ENCODE peak calls at places on chromosomes 11 and 22, in five cellular contexts. P is NCI-H1417 treated with DMSO at 0.1 percent for 48 hours, F is T-helper 1 cell, Y is fibroblast of the conjunctiva, S is SK-N-SH. Q is an unnamed sample.

GRCh38 chr11:65003282-65003681 is 6.5 kb upstream of the BATF2 start:
- DNase-seq in F (no peak), P (no peak), S (no peak), Y (no peak), Q (no peak)

GRCh38 chr11:105838668-105839403 is 183.2 kb downstream of the MSANTD4 start:
- DNase-seq in P (no peak), F (no peak), S (no peak), Y (no peak), Q (no peak)

GRCh38 chr22:30865656-30866055 is 102.9 kb downstream of the MORC2 start:
- DNase-seq in S (peak), P (no peak), F (no peak), Y (no peak), Q (no peak)

GRCh38 chr11:128714881-128715280 is 21.0 kb downstream of the FLI1 start:
- DNase-seq in P (no peak), S (no peak), F (no peak), Y (peak), Q (no peak)

GRCh38 chr22:30430933-30431332 is 5.4 kb downstream of the MTFP1 start:
- DNase-seq in Y (no peak), F (no peak), S (no peak), P (no peak), Q (no peak)

GRCh38 chr11:76231339-76231738 is 25.0 kb upstream of the WNT11 start:
- DNase-seq in S (no peak), Y (no peak), F (no peak), P (no peak), Q (no peak)

GRCh38 chr11:89416961-89417360 is 74.2 kb downstream of the NOX4 start:
- DNase-seq in P (no peak), F (no peak), Y (no peak), S (no peak), Q (no peak)

GRCh38 chr11:124511739-124512138 is 31.7 kb downstream of the OR8B12 start:
- DNase-seq in S (no peak), Y (no peak), P (no peak), F (no peak), Q (no peak)

GRCh38 chr11:19093976-19094375 is 23.0 kb upstream of the ZDHHC13 start:
- DNase-seq in F (no peak), S (no peak), P (no peak), Y (no peak), Q (no peak)

GRCh38 chr22:42841444-42841843 is 15.6 kb downstream of the ARFGAP3 start:
- DNase-seq in S (no peak), Y (no peak), P (no peak), F (no peak), Q (no peak)

GRCh38 chr11:70577948-70578347 is 179.6 kb downstream of the CTTN start:
- DNase-seq in P (no peak), S (peak), Y (no peak), F (no peak), Q (no peak)

GRCh38 chr11:44955019-44955738 is 4.5 kb upstream of the TP53I11 start:
- DNase-seq in Y (peak), S (no peak), F (no peak), P (no peak), Q (peak)

GRCh38 chr11:31397239-31397834 is 27.7 kb downstream of the DNAJC24 start:
- DNase-seq in Y (peak), P (no peak), S (peak), F (no peak), Q (no peak)

GRCh38 chr11:123356539-123356938 is 73.5 kb upstream of the GRAMD1B start:
- DNase-seq in Y (no peak), S (no peak), P (no peak), F (no peak), Q (no peak)